ENCODE peak calls at places on chromosomes 1 and 21, in seven cellular contexts. J is spleen, C is sigmoid colon, V is H1, W is GM23338, T is vagina, X is stomach. P is an unnamed sample. For H3K4me1, the result is how much of the 10 kb centered on the place peaks cover.

GRCh38 chr1:22288593-22289241 is 145.8 kb upstream of the WNT4 start:
- DNase-seq in X (peak), W (no peak), C (no peak), J (no peak), T (peak), V (peak), P (no peak)

GRCh38 chr1:201050515-201051277 is 27.2 kb upstream of the KIF21B start:
- DNase-seq in J (no peak), V (no peak), C (no peak), X (no peak), W (no peak), T (no peak), P (no peak)

GRCh38 chr1:54927475-54928240 is 40.7 kb upstream of the DHCR24 start:
- DNase-seq in V (no peak), C (no peak), W (no peak), J (no peak), T (no peak), X (peak), P (no peak)

GRCh38 chr1:30811187-30811586 is 53.6 kb upstream of the LAPTM5 start:
- DNase-seq in C (no peak), T (no peak), J (no peak), V (no peak), W (no peak), X (no peak), P (no peak)

GRCh38 chr1:40706626-40707025 is 15.1 kb downstream of the NFYC start:
- DNase-seq in V (no peak), T (no peak), C (no peak), X (no peak), J (no peak), W (no peak), P (no peak)

GRCh38 chr1:227343727-227344551 is 25.6 kb upstream of the CDC42BPA start:
- DNase-seq in T (no peak), V (no peak), C (no peak), J (no peak), W (no peak), X (no peak), P (no peak)

GRCh38 chr1:235888119-235888643 is 21.5 kb upstream of the LYST start:
- DNase-seq in T (no peak), V (no peak), J (no peak), X (no peak), W (no peak), C (no peak), P (no peak)

GRCh38 chr1:154325583-154326545 is 539 bp downstream of the ATP8B2 start:
- DNase-seq in V (peak), X (peak), T (no peak), W (peak), J (peak), C (peak), P (peak)

GRCh38 chr1:44842415-44842762 is 664 bp downstream of the PTCH2 start:
- DNase-seq in J (no peak), V (no peak), W (no peak), T (no peak), X (no peak), C (no peak), P (no peak)

GRCh38 chr1:150544204-150544603 is 5.0 kb upstream of the ADAMTSL4 start:
- DNase-seq in W (no peak), V (no peak), C (no peak), J (no peak), T (no peak), X (no peak), P (no peak)

GRCh38 chr21:34807881-34808568 is 139.2 kb downstream of the CLIC6 start:
- DNase-seq in V (no peak), T (peak), X (peak), C (peak), W (no peak), J (peak), P (peak)

GRCh38 chr1:8825985-8826481 is 8.6 kb upstream of the RERE start:
- DNase-seq in J (no peak), V (no peak), X (peak), C (no peak), T (no peak), W (no peak), P (no peak)

GRCh38 chr1:101081496-101082282 is 56.1 kb upstream of the DPH5 start:
- DNase-seq in J (peak), X (no peak), C (no peak), V (no peak), W (no peak), T (no peak), P (no peak)

GRCh38 chr1:175462618-175463017 is 270.0 kb upstream of the KIAA0040 start:
- DNase-seq in W (no peak), V (no peak), J (no peak), X (no peak), T (no peak), C (no peak), P (no peak)

GRCh38 chr21:26388731-26389231 is 184.3 kb downstream of the CYYR1 start:
- DNase-seq in C (no peak), W (no peak), J (no peak), X (no peak), T (no peak), V (no peak), P (no peak)

GRCh38 chr1:150836129-150836773 is 28.2 kb upstream of the CTSK start:
- DNase-seq in T (no peak), X (no peak), J (no peak), V (no peak), C (no peak), W (no peak), P (peak)

GRCh38 chr21:43196789-43197188 is 28.0 kb downstream of the CRYAA start:
- DNase-seq in J (peak), V (no peak), X (peak), T (peak), W (no peak), C (peak), P (no peak)

GRCh38 chr1:41773842-41774241 is 144.9 kb downstream of the HIVEP3 start:
- DNase-seq in T (no peak), J (no peak), X (no peak), C (no peak), V (no peak), W (no peak), P (no peak)

GRCh38 chr1:194227157-194227556 is 1040.7 kb upstream of the B3GALT2 start:
- DNase-seq in T (no peak), C (no peak), W (no peak), X (no peak), J (no peak), V (no peak), P (no peak)

GRCh38 chr1:65467536-65467935 is 47.1 kb downstream of the LEPR start:
- DNase-seq in T (no peak), V (peak), W (peak), J (no peak), C (no peak), X (peak), P (peak)

GRCh38 chr1:108852541-108852940 is 4.4 kb downstream of the AKNAD1 start:
- DNase-seq in C (no peak), J (no peak), W (no peak), T (no peak), X (no peak), V (no peak), P (no peak)

GRCh38 chr1:201309420-201309819 is 26.1 kb downstream of the PKP1 start:
- DNase-seq in V (peak), T (no peak), C (peak), X (peak), J (no peak), W (peak), P (no peak)

GRCh38 chr1:32925360-32926142 is 24.4 kb upstream of the TMEM54 start:
- DNase-seq in X (no peak), W (peak), V (peak), J (no peak), T (no peak), C (no peak), P (no peak)

GRCh38 chr1:109787845-109788605 is 24.3 kb upstream of the EPS8L3 start:
- DNase-seq in V (no peak), C (peak), W (no peak), T (no peak), X (peak), J (peak), P (no peak)

GRCh38 chr21:42057861-42058437 is 13.2 kb upstream of the UMODL1 start:
- DNase-seq in X (no peak), J (peak), W (no peak), T (no peak), V (no peak), C (no peak), P (no peak)

GRCh38 chr1:54850082-54850730 is 36.8 kb downstream of the DHCR24 start:
- DNase-seq in J (no peak), T (no peak), W (no peak), C (no peak), V (no peak), X (no peak), P (no peak)

GRCh38 chr1:2973661-2974593 is 47.3 kb upstream of the ACTRT2 start:
- DNase-seq in T (no peak), J (peak), W (no peak), C (peak), X (peak), V (no peak), P (peak)

GRCh38 chr1:74673351-74674111 is at the start of gene ERICH3:
- DNase-seq in V (peak), X (no peak), W (peak), J (peak), T (no peak), C (no peak), P (peak)

GRCh38 chr1:52552236-52552504 is 722 bp downstream of the TUT4 start:
- DNase-seq in C (peak), T (no peak), V (no peak), J (peak), X (peak), W (peak), P (peak)

GRCh38 chr1:205328476-205328875 is 6.9 kb upstream of the NUAK2 start:
- DNase-seq in J (no peak), X (no peak), T (no peak), V (no peak), C (no peak), W (no peak), P (no peak)

GRCh38 chr1:69123486-69123885 is 444.2 kb upstream of the LRRC7 start:
- DNase-seq in T (no peak), X (no peak), W (no peak), C (no peak), J (no peak), V (no peak), P (no peak)

GRCh38 chr1:20123696-20124450 is 4.5 kb upstream of the PLA2G2D start:
- DNase-seq in V (no peak), J (no peak), C (no peak), T (no peak), X (no peak), W (no peak), P (no peak)

GRCh38 chr1:228373004-228373680 is 33.5 kb downstream of the TRIM11 start:
- DNase-seq in X (no peak), J (no peak), W (no peak), V (no peak), C (peak), T (no peak), P (no peak)

DNA sequence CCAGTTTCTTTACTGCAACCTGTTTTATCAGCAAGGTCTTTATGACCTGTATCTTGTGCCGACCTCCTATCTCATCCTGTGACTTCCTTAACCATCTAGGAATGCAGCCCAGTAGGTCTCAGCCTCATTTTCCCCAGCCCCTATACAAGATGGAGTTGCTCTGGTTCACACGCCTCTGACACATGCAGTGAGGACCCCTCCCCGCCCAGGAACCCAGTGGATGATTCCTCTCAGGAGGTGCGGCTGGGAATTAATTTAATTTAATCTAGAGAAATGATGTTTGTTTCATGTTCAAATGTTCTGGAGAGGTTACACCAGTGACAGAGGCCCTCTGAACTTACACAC is 39.0 kb upstream of the LBR start:
- DNase-seq in J (no peak), V (no peak), T (no peak), W (no peak), X (no peak), C (no peak), P (no peak)
- H3K4me3 ChIP-seq in J (no peak), V (no peak), T (no peak), W (no peak), X (no peak), C (no peak), P (peak)

GRCh38 chr1:203878422-203878821 is 17.0 kb downstream of the SNRPE start:
- DNase-seq in J (no peak), V (no peak), T (no peak), X (no peak), C (no peak), W (no peak), P (no peak)

GRCh38 chr1:203870256-203870655 is 8.9 kb downstream of the SNRPE start:
- DNase-seq in V (no peak), X (no peak), J (no peak), C (no peak), T (no peak), W (no peak), P (no peak)

GRCh38 chr1:203867816-203868215 is 6.4 kb downstream of the SNRPE start:
- DNase-seq in C (no peak), X (no peak), J (no peak), W (no peak), T (no peak), V (no peak), P (no peak)

GRCh38 chr1:203871114-203871875 is 9.9 kb downstream of the SNRPE start:
- DNase-seq in J (no peak), T (no peak), C (peak), W (peak), V (no peak), X (no peak), P (no peak)

DNA sequence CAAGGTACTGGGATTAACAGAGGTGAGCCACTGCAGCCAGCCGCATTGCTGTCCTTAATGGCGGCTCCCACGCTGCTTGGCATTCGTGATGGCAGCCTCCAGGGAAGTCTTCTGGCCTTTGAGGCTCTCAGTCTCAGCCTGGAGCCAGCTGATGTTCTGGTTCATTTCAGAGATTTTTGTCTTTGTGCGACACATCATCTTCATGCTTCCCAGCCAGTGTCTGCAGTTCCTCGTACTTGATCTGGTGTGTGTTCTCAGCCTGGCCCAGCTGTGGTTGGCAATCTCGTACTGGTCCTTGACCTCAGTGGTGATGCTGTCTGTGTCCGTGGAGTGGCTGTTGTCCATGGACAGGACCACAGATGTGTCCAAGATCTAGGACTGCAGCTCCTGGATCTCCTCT is 11.7 kb downstream of the SNRPE start:
- DNase-seq in C (no peak), W (no peak), X (no peak), T (no peak), V (no peak), J (no peak), P (no peak)
- TF ChIP-seq POLR2AphosphoS5 in C (no peak), W (no peak), X (no peak), T (no peak), V (no peak), J (no peak), P (no peak)

DNA sequence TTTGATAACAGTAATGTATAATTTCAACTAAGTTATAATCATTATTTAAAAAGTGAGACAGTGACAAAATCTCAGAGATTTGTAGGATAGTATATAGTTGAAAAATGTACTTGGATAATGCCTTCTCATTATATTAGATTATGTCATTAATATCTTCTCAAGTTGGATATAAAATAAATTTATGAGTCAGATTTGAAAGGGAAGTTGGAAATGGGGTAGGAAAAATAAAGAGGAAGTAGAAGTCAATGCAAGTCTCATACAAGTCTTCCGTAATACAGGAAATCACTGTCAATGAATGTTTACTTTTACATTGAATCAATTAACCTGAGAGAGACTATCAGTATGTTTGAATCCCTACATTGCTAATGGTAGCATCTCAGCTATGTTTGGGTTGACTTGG is 16.3 kb upstream of the RNPC3 start:
- DNase-seq in T (no peak), V (no peak), X (no peak), C (no peak), J (no peak), W (no peak), P (no peak)
- H3K4me1 ChIP-seq in T (under half), V (under half), X (under half), C (under half), J (under half), W (under half), P (under half)

DNA sequence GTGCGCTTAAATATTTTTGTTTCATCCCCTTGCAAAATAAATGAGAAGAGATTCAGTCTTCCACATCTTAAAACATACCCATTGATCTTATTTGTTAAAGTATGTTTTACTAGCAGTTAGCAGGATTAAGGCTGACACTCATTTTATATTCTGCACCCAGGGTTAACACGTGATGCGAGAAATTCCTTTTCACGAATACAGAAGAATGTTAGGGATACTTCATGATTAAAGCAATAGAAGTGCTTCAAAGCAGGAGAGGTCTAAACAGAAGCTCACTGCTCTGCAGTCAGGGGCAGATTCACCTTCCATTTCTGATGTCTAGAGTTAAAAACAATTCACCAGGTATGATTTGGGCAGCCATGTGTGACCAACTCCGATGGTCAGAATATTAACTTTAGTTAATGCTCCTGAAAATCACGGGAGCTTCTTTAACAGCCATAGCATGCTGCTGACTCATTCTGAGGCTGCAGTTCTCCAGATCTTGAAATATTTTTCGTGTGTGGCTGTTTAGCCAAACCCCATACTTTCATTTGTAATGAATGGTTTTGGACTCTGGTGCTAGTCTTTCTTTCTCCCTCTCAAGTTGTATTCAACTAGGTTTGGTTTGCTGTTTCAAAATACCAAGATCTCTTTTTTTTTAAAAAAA is 19.7 kb downstream of the BCAR3 start:
- DNase-seq in V (no peak), X (no peak), W (no peak), J (no peak), C (no peak), T (peak), P (no peak)
- H3K4me3 ChIP-seq in V (no peak), X (no peak), W (no peak), J (no peak), C (no peak), T (no peak), P (no peak)

GRCh38 chr1:115727706-115728249 is 40.7 kb downstream of the CASQ2 start:
- DNase-seq in X (peak), V (no peak), C (peak), T (peak), W (no peak), J (no peak), P (peak)
- TF ChIP-seq POLR2AphosphoS5 in X (peak), V (no peak), C (peak), T (peak), W (no peak), J (peak), P (peak)

GRCh38 chr1:156879876-156880275 is 13.6 kb upstream of the PEAR1 start:
- DNase-seq in J (no peak), W (no peak), V (no peak), C (no peak), T (no peak), X (no peak), P (peak)

GRCh38 chr1:156882543-156882942 is 11.0 kb upstream of the PEAR1 start:
- DNase-seq in V (no peak), C (no peak), X (no peak), W (no peak), J (no peak), T (no peak), P (no peak)

GRCh38 chr1:156881101-156881500 is 12.4 kb upstream of the PEAR1 start:
- DNase-seq in C (no peak), X (no peak), W (no peak), T (no peak), J (no peak), V (no peak), P (no peak)

GRCh38 chr1:156880473-156880872 is 13.0 kb upstream of the PEAR1 start:
- DNase-seq in V (no peak), W (no peak), J (no peak), T (no peak), C (no peak), X (no peak), P (no peak)

DNA sequence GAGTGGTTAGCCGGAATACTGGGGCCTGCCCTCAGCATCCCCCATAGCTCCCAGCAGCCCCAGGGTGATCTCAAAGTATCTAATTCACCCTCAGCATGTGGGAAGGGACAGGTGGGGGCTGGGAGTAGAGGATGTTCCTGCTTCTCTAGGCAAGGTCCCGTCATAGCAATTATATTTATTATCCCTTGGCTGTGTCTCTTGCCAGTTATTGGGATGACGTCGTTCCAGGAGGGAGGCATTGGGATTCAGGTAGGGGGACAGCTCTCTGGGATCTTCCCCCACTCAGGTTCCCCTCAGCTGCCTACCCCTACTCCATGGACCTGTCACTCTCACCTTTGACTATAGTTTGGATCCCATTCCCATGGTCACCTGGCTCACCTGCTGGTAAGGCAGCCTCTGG is 11.9 kb upstream of the PEAR1 start:
- DNase-seq in C (no peak), W (no peak), X (no peak), T (no peak), V (no peak), J (no peak), P (no peak)
- H3K4me1 ChIP-seq in C (under half), W (under half), X (under half), T (under half), V (under half), J (under half), P (under half)

GRCh38 chr1:90726716-90727480 is 9.8 kb upstream of the BARHL2 start:
- DNase-seq in W (peak), X (no peak), C (no peak), V (peak), T (no peak), J (no peak), P (peak)
- H3K4me3 ChIP-seq in W (peak), X (no peak), C (no peak), V (peak), T (no peak), J (no peak), P (no peak)

GRCh38 chr21:45293214-45293725 is 5.6 kb upstream of the POFUT2 start:
- DNase-seq in C (peak), W (no peak), J (no peak), X (peak), T (no peak), V (peak), P (no peak)

GRCh38 chr21:45291613-45292398 is 4.1 kb upstream of the POFUT2 start:
- DNase-seq in C (peak), V (peak), W (no peak), T (peak), X (peak), J (peak), P (peak)

GRCh38 chr21:45293726-45294401 is 6.2 kb upstream of the POFUT2 start:
- DNase-seq in T (peak), V (peak), J (peak), X (peak), W (no peak), C (peak), P (peak)

GRCh38 chr21:45290948-45291612 is 3.4 kb upstream of the POFUT2 start:
- DNase-seq in C (peak), W (no peak), X (peak), J (no peak), T (peak), V (peak), P (no peak)

GRCh38 chr21:45292399-45293213 is 4.9 kb upstream of the POFUT2 start:
- DNase-seq in J (peak), X (peak), T (peak), W (peak), V (peak), C (peak), P (peak)
- TF ChIP-seq POLR2AphosphoS5 in J (peak), X (no peak), T (peak), W (no peak), V (no peak), C (no peak), P (peak)

P was measured in upper lobe of left lung.